ENCODE peak calls at places on chromosomes 7 and 10, in five cellular contexts. One of them, this sample, is unnamed.

GRCh38 chr7:25877802-25878789 is 273.9 kb upstream of the NFE2L3 start:
- DNase-seq in lower lobe of right lung: no peak
- DNase-seq in effector CD4-positive, alpha-beta T cell: no peak
- DNase-seq in right cardiac atrium: no peak
- DNase-seq in EL: no peak
- DNase-seq in this sample: no peak

GRCh38 chr7:98115746-98116525 is 9.3 kb downstream of the LMTK2 start:
- DNase-seq in lower lobe of right lung: no peak
- DNase-seq in effector CD4-positive, alpha-beta T cell: no peak
- DNase-seq in right cardiac atrium: no peak
- DNase-seq in EL: no peak
- DNase-seq in this sample: no peak

GRCh38 chr7:156999611-157000046 is 10.8 kb downstream of the MNX1 start:
- DNase-seq in lower lobe of right lung: no peak
- DNase-seq in effector CD4-positive, alpha-beta T cell: no peak
- DNase-seq in right cardiac atrium: no peak
- DNase-seq in EL: no peak
- DNase-seq in this sample: no peak

GRCh38 chr7:98559219-98559618 is 57.9 kb upstream of the NPTX2 start:
- DNase-seq in lower lobe of right lung: no peak
- DNase-seq in effector CD4-positive, alpha-beta T cell: no peak
- DNase-seq in right cardiac atrium: no peak
- DNase-seq in EL: no peak
- DNase-seq in this sample: no peak

GRCh38 chr7:36430171-36430570 is 40.5 kb downstream of the ANLN start:
- DNase-seq in lower lobe of right lung: no peak
- DNase-seq in effector CD4-positive, alpha-beta T cell: no peak
- DNase-seq in right cardiac atrium: no peak
- DNase-seq in EL: no peak
- DNase-seq in this sample: no peak

GRCh38 chr10:78215645-78216044 is 182.0 kb downstream of the RPS24 start:
- DNase-seq in lower lobe of right lung: no peak
- DNase-seq in effector CD4-positive, alpha-beta T cell: no peak
- DNase-seq in right cardiac atrium: peak
- DNase-seq in EL: no peak
- DNase-seq in this sample: no peak

GRCh38 chr7:103524042-103524907 is 78.3 kb upstream of the SLC26A5 start:
- DNase-seq in lower lobe of right lung: no peak
- DNase-seq in effector CD4-positive, alpha-beta T cell: no peak
- DNase-seq in right cardiac atrium: no peak
- DNase-seq in EL: peak
- DNase-seq in this sample: no peak

GRCh38 chr10:46308666-46309450 is 22.1 kb downstream of the ANTXRL start:
- DNase-seq in lower lobe of right lung: no peak
- DNase-seq in effector CD4-positive, alpha-beta T cell: no peak
- DNase-seq in right cardiac atrium: no peak
- DNase-seq in EL: no peak
- DNase-seq in this sample: peak

GRCh38 chr10:77877461-77878344 is 48.9 kb downstream of the DLG5 start:
- DNase-seq in lower lobe of right lung: no peak
- DNase-seq in effector CD4-positive, alpha-beta T cell: no peak
- DNase-seq in right cardiac atrium: peak
- DNase-seq in EL: no peak
- DNase-seq in this sample: no peak

GRCh38 chr10:67878133-67878532 is 6.3 kb upstream of the SIRT1 start:
- DNase-seq in lower lobe of right lung: no peak
- DNase-seq in effector CD4-positive, alpha-beta T cell: no peak
- DNase-seq in right cardiac atrium: no peak
- DNase-seq in EL: no peak
- DNase-seq in this sample: no peak

GRCh38 chr10:16967000-16967865 is 150.0 kb upstream of the RSU1 start:
- DNase-seq in lower lobe of right lung: no peak
- DNase-seq in effector CD4-positive, alpha-beta T cell: no peak
- DNase-seq in right cardiac atrium: no peak
- DNase-seq in EL: peak
- DNase-seq in this sample: no peak

GRCh38 chr10:60290558-60290957 is 99.1 kb downstream of the ANK3 start:
- DNase-seq in lower lobe of right lung: no peak
- DNase-seq in effector CD4-positive, alpha-beta T cell: no peak
- DNase-seq in right cardiac atrium: no peak
- DNase-seq in EL: no peak
- DNase-seq in this sample: no peak

GRCh38 chr10:91908358-91909177 is 718 bp downstream of the FGFBP3 start:
- DNase-seq in lower lobe of right lung: peak
- DNase-seq in effector CD4-positive, alpha-beta T cell: peak
- DNase-seq in right cardiac atrium: peak
- DNase-seq in EL: peak
- DNase-seq in this sample: peak

GRCh38 chr10:96334888-96335526 is 23.8 kb downstream of the OPALIN start:
- DNase-seq in lower lobe of right lung: no peak
- DNase-seq in effector CD4-positive, alpha-beta T cell: no peak
- DNase-seq in right cardiac atrium: no peak
- DNase-seq in EL: peak
- DNase-seq in this sample: no peak

GRCh38 chr7:80410081-80410480 is 101.8 kb downstream of the GNAT3 start:
- DNase-seq in lower lobe of right lung: no peak
- DNase-seq in effector CD4-positive, alpha-beta T cell: no peak
- DNase-seq in right cardiac atrium: no peak
- DNase-seq in EL: peak
- DNase-seq in this sample: no peak

GRCh38 chr10:44647877-44648542 is 263.1 kb upstream of the CXCL12 start:
- DNase-seq in lower lobe of right lung: no peak
- DNase-seq in effector CD4-positive, alpha-beta T cell: no peak
- DNase-seq in right cardiac atrium: no peak
- DNase-seq in EL: peak
- DNase-seq in this sample: no peak

GRCh38 chr10:27158421-27158820 is 3.3 kb downstream of the MASTL start:
- DNase-seq in lower lobe of right lung: no peak
- DNase-seq in effector CD4-positive, alpha-beta T cell: no peak
- DNase-seq in right cardiac atrium: no peak
- DNase-seq in EL: peak
- DNase-seq in this sample: no peak

GRCh38 chr10:71737356-71738172 is 18.0 kb upstream of the C10orf105 start:
- DNase-seq in lower lobe of right lung: no peak
- DNase-seq in effector CD4-positive, alpha-beta T cell: no peak
- DNase-seq in right cardiac atrium: no peak
- DNase-seq in EL: peak
- DNase-seq in this sample: no peak

GRCh38 chr10:96374639-96374984 is 15.8 kb upstream of the OPALIN start:
- DNase-seq in lower lobe of right lung: no peak
- DNase-seq in effector CD4-positive, alpha-beta T cell: no peak
- DNase-seq in right cardiac atrium: no peak
- DNase-seq in EL: no peak
- DNase-seq in this sample: no peak

GRCh38 chr7:138603549-138604324 is 97.4 kb downstream of the SVOPL start:
- DNase-seq in lower lobe of right lung: no peak
- DNase-seq in effector CD4-positive, alpha-beta T cell: no peak
- DNase-seq in right cardiac atrium: no peak
- DNase-seq in EL: peak
- DNase-seq in this sample: no peak

GRCh38 chr7:44071726-44072363 is 6.5 kb upstream of the PGAM2 start:
- DNase-seq in lower lobe of right lung: peak
- DNase-seq in effector CD4-positive, alpha-beta T cell: no peak
- DNase-seq in right cardiac atrium: peak
- DNase-seq in EL: no peak
- DNase-seq in this sample: peak

GRCh38 chr10:83542774-83543291 is 596.5 kb upstream of the GHITM start:
- DNase-seq in lower lobe of right lung: no peak
- DNase-seq in effector CD4-positive, alpha-beta T cell: no peak
- DNase-seq in right cardiac atrium: no peak
- DNase-seq in EL: no peak
- DNase-seq in this sample: no peak